ENCODE peak calls at places on chromosomes 5 and 9, in five cellular contexts. One of them, this sample, is unnamed.

GRCh38 chr5:111697881-111698757 is 58.9 kb downstream of the NREP start:
- DNase-seq in K562: no peak
- DNase-seq in HepG2: no peak
- DNase-seq in A549: no peak
- DNase-seq in IMR-90: peak; percentile 42
- DNase-seq in this sample: no peak

GRCh38 chr5:32508806-32509805 is 64.6 kb upstream of the ZFR start:
- DNase-seq in A549: no peak
- DNase-seq in K562: no peak
- DNase-seq in HepG2: no peak
- DNase-seq in IMR-90: no peak
- DNase-seq in this sample: no peak

GRCh38 chr9:126965077-126965476 is 50.5 kb downstream of the RALGPS1 start:
- DNase-seq in HepG2: no peak
- DNase-seq in IMR-90: no peak
- DNase-seq in K562: no peak
- DNase-seq in A549: no peak
- DNase-seq in this sample: no peak

GRCh38 chr5:45454114-45454513 is 242.1 kb downstream of the HCN1 start:
- DNase-seq in IMR-90: peak; percentile 20
- DNase-seq in HepG2: no peak
- DNase-seq in K562: no peak
- DNase-seq in A549: no peak
- DNase-seq in this sample: no peak

GRCh38 chr9:95003694-95004451 is 277.4 kb downstream of the AOPEP start:
- DNase-seq in A549: no peak
- DNase-seq in IMR-90: peak; percentile 53
- DNase-seq in HepG2: peak; percentile 36
- DNase-seq in K562: peak; percentile 57
- DNase-seq in this sample: no peak

GRCh38 chr9:134894136-134894860 is 13.7 kb downstream of the FCN2 start:
- DNase-seq in IMR-90: no peak
- DNase-seq in HepG2: no peak
- DNase-seq in A549: no peak
- DNase-seq in K562: no peak
- DNase-seq in this sample: no peak

GRCh38 chr9:80369641-80370040 is 797.9 kb downstream of the TLE4 start:
- DNase-seq in IMR-90: no peak
- DNase-seq in HepG2: no peak
- DNase-seq in A549: no peak
- DNase-seq in K562: no peak
- DNase-seq in this sample: no peak

GRCh38 chr5:106154280-106154716 is 1516.4 kb downstream of the EFNA5 start:
- DNase-seq in IMR-90: no peak
- DNase-seq in K562: no peak
- DNase-seq in HepG2: no peak
- DNase-seq in A549: no peak
- DNase-seq in this sample: peak; percentile 38

GRCh38 chr5:354581-355378 is 33.3 kb downstream of the AHRR start:
- DNase-seq in HepG2: no peak
- DNase-seq in A549: no peak
- DNase-seq in K562: no peak
- DNase-seq in IMR-90: no peak
- DNase-seq in this sample: no peak

GRCh38 chr5:150441813-150442698 is 7.5 kb downstream of the RPS14 start:
- DNase-seq in K562: no peak
- DNase-seq in IMR-90: no peak
- DNase-seq in HepG2: no peak
- DNase-seq in A549: no peak
- DNase-seq in this sample: no peak

GRCh38 chr5:97531549-97531948 is 348.5 kb upstream of the RIOK2 start:
- DNase-seq in IMR-90: no peak
- DNase-seq in HepG2: no peak
- DNase-seq in K562: no peak
- DNase-seq in A549: no peak
- DNase-seq in this sample: no peak

GRCh38 chr9:20990867-20991266 is 40.6 kb downstream of the HACD4 start:
- DNase-seq in K562: no peak
- DNase-seq in IMR-90: no peak
- DNase-seq in A549: no peak
- DNase-seq in HepG2: no peak
- DNase-seq in this sample: no peak

GRCh38 chr9:83056180-83056579 is 6.8 kb downstream of the RASEF start:
- DNase-seq in A549: no peak
- DNase-seq in IMR-90: no peak
- DNase-seq in K562: no peak
- DNase-seq in HepG2: no peak
- DNase-seq in this sample: no peak

GRCh38 chr9:86091477-86091876 is 7.9 kb downstream of the GOLM1 start:
- DNase-seq in K562: no peak
- DNase-seq in HepG2: no peak
- DNase-seq in A549: no peak
- DNase-seq in IMR-90: no peak
- DNase-seq in this sample: no peak

GRCh38 chr9:135065151-135065550 is 22.3 kb upstream of the OLFM1 start:
- DNase-seq in HepG2: no peak
- DNase-seq in IMR-90: no peak
- DNase-seq in A549: no peak
- DNase-seq in K562: no peak
- DNase-seq in this sample: no peak

GRCh38 chr5:131977212-131977604 is 31.7 kb upstream of the MEIKIN start:
- DNase-seq in HepG2: no peak
- DNase-seq in A549: no peak
- DNase-seq in IMR-90: no peak
- DNase-seq in K562: no peak
- DNase-seq in this sample: no peak

GRCh38 chr5:158875272-158875679 is 224.4 kb downstream of the EBF1 start:
- DNase-seq in A549: no peak
- DNase-seq in K562: no peak
- DNase-seq in IMR-90: peak; percentile 4
- DNase-seq in HepG2: no peak
- DNase-seq in this sample: no peak
- H3K4me3 ChIP-seq in A549: no peak overlapping the region
- H3K4me3 ChIP-seq in K562: no peak overlapping the region
- H3K4me3 ChIP-seq in IMR-90: no peak overlapping the region
- H3K4me3 ChIP-seq in HepG2: no peak overlapping the region
- H3K4me3 ChIP-seq in this sample: no peak overlapping the region

GRCh38 chr9:113573959-113574352 is 110.4 kb downstream of the RGS3 start:
- DNase-seq in IMR-90: no peak
- DNase-seq in A549: no peak
- DNase-seq in K562: no peak
- DNase-seq in HepG2: no peak
- DNase-seq in this sample: no peak

GRCh38 chr9:113574381-113575262 is 111.1 kb downstream of the RGS3 start:
- DNase-seq in K562: no peak
- DNase-seq in IMR-90: no peak
- DNase-seq in A549: no peak
- DNase-seq in HepG2: no peak
- DNase-seq in this sample: no peak

GRCh38 chr9:113570749-113571711 is 107.5 kb downstream of the RGS3 start:
- DNase-seq in HepG2: no peak
- DNase-seq in IMR-90: peak; percentile 66
- DNase-seq in K562: no peak
- DNase-seq in A549: no peak
- DNase-seq in this sample: no peak

GRCh38 chr9:113572076-113572861 is 108.7 kb downstream of the RGS3 start:
- DNase-seq in HepG2: no peak
- DNase-seq in K562: peak; percentile 53
- DNase-seq in IMR-90: no peak
- DNase-seq in A549: no peak
- DNase-seq in this sample: no peak

DNA sequence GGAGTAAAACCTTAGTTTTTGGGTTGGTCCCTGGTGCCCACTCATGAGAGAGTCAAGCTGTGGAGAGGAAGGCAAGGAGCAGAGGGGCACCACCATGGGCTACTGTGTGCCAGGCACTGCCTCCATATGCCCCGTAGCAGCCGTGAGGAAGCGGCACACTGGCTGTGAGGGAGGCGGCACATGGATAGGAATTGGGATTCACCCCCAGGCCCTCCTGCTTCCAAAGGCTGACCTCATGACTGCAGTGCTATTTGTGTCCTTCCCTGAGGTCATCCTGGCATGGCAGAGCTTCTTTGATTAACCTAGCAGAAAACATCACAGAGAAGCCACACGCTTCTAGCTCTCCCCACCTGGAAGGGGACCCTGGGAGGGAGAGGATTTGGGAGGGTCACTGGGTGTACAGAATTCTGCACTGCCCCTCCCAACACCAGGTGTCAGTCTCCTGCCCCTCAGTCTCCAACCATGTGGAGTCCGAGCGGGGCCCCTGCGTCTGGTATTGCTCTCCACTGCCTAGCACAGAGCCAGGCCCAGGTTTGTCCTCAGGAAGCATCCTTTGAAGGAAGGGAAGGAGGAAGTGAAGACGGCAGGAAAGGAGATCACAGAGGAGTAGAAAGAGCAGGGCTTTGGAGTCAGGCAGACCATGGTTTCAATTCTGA is 109.9 kb downstream of the RGS3 start:
- DNase-seq in IMR-90: no peak
- DNase-seq in HepG2: no peak
- DNase-seq in K562: no peak
- DNase-seq in A549: no peak
- DNase-seq in this sample: no peak
- TF ChIP-seq MAFK in IMR-90: no peak
- TF ChIP-seq MAFK in HepG2: no peak
- TF ChIP-seq MAFK in K562: no peak
- TF ChIP-seq MAFK in A549: no peak
- TF ChIP-seq MAFK in this sample: no peak

GRCh38 chr5:35853652-35854051 is 3.0 kb upstream of the IL7R start:
- DNase-seq in IMR-90: no peak
- DNase-seq in A549: no peak
- DNase-seq in K562: no peak
- DNase-seq in HepG2: no peak
- DNase-seq in this sample: no peak

GRCh38 chr5:35849850-35850249 is 6.8 kb upstream of the IL7R start:
- DNase-seq in IMR-90: no peak
- DNase-seq in HepG2: no peak
- DNase-seq in K562: no peak
- DNase-seq in A549: no peak
- DNase-seq in this sample: no peak

GRCh38 chr5:35851282-35851681 is 5.4 kb upstream of the IL7R start:
- DNase-seq in A549: no peak
- DNase-seq in HepG2: no peak
- DNase-seq in IMR-90: peak; percentile 35
- DNase-seq in K562: no peak
- DNase-seq in this sample: no peak

GRCh38 chr5:35854248-35854647 is 2.4 kb upstream of the IL7R start:
- DNase-seq in IMR-90: no peak
- DNase-seq in A549: no peak
- DNase-seq in K562: no peak
- DNase-seq in HepG2: no peak
- DNase-seq in this sample: no peak

GRCh38 chr5:35852084-35852734 is 4.5 kb upstream of the IL7R start:
- DNase-seq in A549: peak; percentile 10
- DNase-seq in HepG2: no peak
- DNase-seq in K562: no peak
- DNase-seq in IMR-90: peak; percentile 43
- DNase-seq in this sample: no peak
- H3K4me3 ChIP-seq in A549: no peak overlapping the region
- H3K4me3 ChIP-seq in HepG2: no peak overlapping the region
- H3K4me3 ChIP-seq in K562: no peak overlapping the region
- H3K4me3 ChIP-seq in IMR-90: no peak overlapping the region
- H3K4me3 ChIP-seq in this sample: no peak overlapping the region

GRCh38 chr5:134784241-134784920 is 25.8 kb downstream of the DDX46 start:
- DNase-seq in IMR-90: peak; percentile 33
- DNase-seq in A549: no peak
- DNase-seq in HepG2: no peak
- DNase-seq in K562: no peak
- DNase-seq in this sample: no peak
- TF ChIP-seq MAFK in IMR-90: no peak
- TF ChIP-seq MAFK in A549: no peak
- TF ChIP-seq MAFK in HepG2: no peak
- TF ChIP-seq MAFK in K562: no peak
- TF ChIP-seq MAFK in this sample: no peak

GRCh38 chr5:61307196-61307590 is 24.9 kb upstream of the ZSWIM6 start:
- DNase-seq in IMR-90: no peak
- DNase-seq in K562: no peak
- DNase-seq in HepG2: no peak
- DNase-seq in A549: no peak
- DNase-seq in this sample: no peak
- H3K4me3 ChIP-seq in IMR-90: no peak overlapping the region
- H3K4me3 ChIP-seq in K562: no peak overlapping the region
- H3K4me3 ChIP-seq in HepG2: no peak overlapping the region
- H3K4me3 ChIP-seq in A549: no peak overlapping the region
- H3K4me3 ChIP-seq in this sample: no peak overlapping the region

This sample was measured in H1.